ENCODE peak calls at places on chromosomes 13 and 19, in seven cellular contexts. G is colonic mucosa, F is nephron progenitor cell, W is cardiac fibroblast, O is lower leg skin, V is PC-3, B is mesothelial cell of epicardium. S is an unnamed sample.

GRCh38 chr13:112842343-112842856 is 126.6 kb upstream of the MCF2L start:
- DNase-seq in W (peak; percentile 29), G (no peak), O (no peak), F (peak; percentile 16), V (no peak), B (no peak), S (no peak)

GRCh38 chr13:109784590-109785140 is 1.7 kb downstream of the IRS2 start:
- DNase-seq in O (peak; percentile 93), B (peak; percentile 91), G (peak; percentile 81), W (peak; percentile 76), V (peak; percentile 71), F (peak; percentile 93), S (peak; percentile 59)

GRCh38 chr13:99122171-99122570 is 78.5 kb upstream of the UBAC2 start:
- DNase-seq in O (no peak), G (no peak), F (no peak), V (no peak), W (peak; percentile 11), B (no peak), S (no peak)

GRCh38 chr13:59931621-59932020 is 232.1 kb downstream of the DIAPH3 start:
- DNase-seq in B (no peak), O (no peak), F (no peak), W (no peak), G (no peak), V (no peak), S (no peak)

GRCh38 chr19:51687791-51688664 is 5.1 kb upstream of the SPACA6 start:
- DNase-seq in V (peak; percentile 62), F (peak; percentile 67), W (peak; percentile 67), B (peak; percentile 52), O (peak; percentile 93), G (peak; percentile 45), S (no peak)

GRCh38 chr13:108342369-108343289 is 73.1 kb downstream of the TNFSF13B start:
- DNase-seq in F (no peak), O (no peak), V (peak; percentile 49), W (peak; percentile 68), B (no peak), G (no peak), S (no peak)

GRCh38 chr19:51372649-51373504 is at the start of gene NKG7:
- DNase-seq in V (no peak), O (no peak), G (no peak), B (no peak), F (no peak), W (no peak), S (no peak)

GRCh38 chr19:14476663-14477401 is 1.7 kb upstream of the PTGER1 start:
- DNase-seq in O (no peak), F (no peak), B (no peak), G (peak; percentile 60), W (peak; percentile 45), V (peak; percentile 83), S (peak; percentile 62)

GRCh38 chr13:75637101-75637774 is 1.1 kb downstream of the LMO7 start:
- DNase-seq in G (no peak), W (no peak), O (no peak), F (no peak), V (no peak), B (no peak), S (no peak)

GRCh38 chr13:97976551-97977375 is 23.3 kb downstream of the IPO5 start:
- DNase-seq in G (peak; percentile 24), W (no peak), F (peak; percentile 40), V (no peak), B (no peak), O (peak; percentile 86), S (no peak)

GRCh38 chr19:19115954-19116353 is 22.3 kb downstream of the TMEM161A start:
- DNase-seq in F (peak; percentile 50), W (peak; percentile 22), B (no peak), G (peak; percentile 54), V (peak; percentile 25), O (no peak), S (no peak)

GRCh38 chr19:49712397-49712859 is 21.5 kb downstream of the CPT1C start:
- DNase-seq in B (no peak), G (peak; percentile 65), W (peak; percentile 83), F (peak; percentile 48), O (no peak), V (peak; percentile 86), S (no peak)

GRCh38 chr19:7494416-7495098 is 5.7 kb upstream of the PEX11G start:
- DNase-seq in B (no peak), O (no peak), G (peak; percentile 31), F (peak; percentile 31), V (no peak), W (peak; percentile 65), S (no peak)

GRCh38 chr19:49643466-49643865 is 1.5 kb downstream of the SCAF1 start:
- DNase-seq in V (no peak), F (no peak), B (no peak), W (no peak), O (no peak), G (no peak), S (no peak)

GRCh38 chr19:39199025-39199424 is 2.3 kb downstream of the NCCRP1 start:
- DNase-seq in G (no peak), V (no peak), B (no peak), F (peak; percentile 77), W (peak; percentile 52), O (no peak), S (no peak)

GRCh38 chr19:33510728-33511255 is 10.8 kb downstream of the PEPD start:
- DNase-seq in G (no peak), O (no peak), B (no peak), F (no peak), V (no peak), W (no peak), S (no peak)

GRCh38 chr13:73939071-73939380 is 195.2 kb downstream of the KLF12 start:
- DNase-seq in O (no peak), B (no peak), G (no peak), V (no peak), W (no peak), F (no peak), S (no peak)

GRCh38 chr19:38977445-38978314 is 2.1 kb upstream of the FBXO17 start:
- DNase-seq in W (no peak), B (no peak), V (no peak), O (no peak), G (no peak), F (no peak), S (no peak)

GRCh38 chr13:27621116-27621365 is 651 bp upstream of the POLR1D start:
- DNase-seq in B (no peak), F (no peak), V (no peak), G (no peak), W (no peak), O (no peak), S (no peak)

GRCh38 chr19:8242212-8242821 is 33.1 kb downstream of the CERS4 start:
- DNase-seq in O (no peak), B (no peak), G (no peak), F (no peak), W (no peak), V (no peak), S (peak; percentile 54)

GRCh38 chr13:98549006-98549727 is 27.7 kb downstream of the STK24 start:
- DNase-seq in F (no peak), B (no peak), W (peak; percentile 94), O (no peak), V (peak; percentile 29), G (no peak), S (no peak)

GRCh38 chr13:91381371-91381770 is 17.1 kb upstream of the GPC5 start:
- DNase-seq in B (no peak), W (peak; percentile 32), F (no peak), G (no peak), O (no peak), V (peak; percentile 26), S (no peak)
- TF ChIP-seq CTCF in B (no peak), W (peak; percentile 25), F (peak; percentile 49), G (no peak), O (no peak), V (peak; percentile 48), S (no peak)

DNA sequence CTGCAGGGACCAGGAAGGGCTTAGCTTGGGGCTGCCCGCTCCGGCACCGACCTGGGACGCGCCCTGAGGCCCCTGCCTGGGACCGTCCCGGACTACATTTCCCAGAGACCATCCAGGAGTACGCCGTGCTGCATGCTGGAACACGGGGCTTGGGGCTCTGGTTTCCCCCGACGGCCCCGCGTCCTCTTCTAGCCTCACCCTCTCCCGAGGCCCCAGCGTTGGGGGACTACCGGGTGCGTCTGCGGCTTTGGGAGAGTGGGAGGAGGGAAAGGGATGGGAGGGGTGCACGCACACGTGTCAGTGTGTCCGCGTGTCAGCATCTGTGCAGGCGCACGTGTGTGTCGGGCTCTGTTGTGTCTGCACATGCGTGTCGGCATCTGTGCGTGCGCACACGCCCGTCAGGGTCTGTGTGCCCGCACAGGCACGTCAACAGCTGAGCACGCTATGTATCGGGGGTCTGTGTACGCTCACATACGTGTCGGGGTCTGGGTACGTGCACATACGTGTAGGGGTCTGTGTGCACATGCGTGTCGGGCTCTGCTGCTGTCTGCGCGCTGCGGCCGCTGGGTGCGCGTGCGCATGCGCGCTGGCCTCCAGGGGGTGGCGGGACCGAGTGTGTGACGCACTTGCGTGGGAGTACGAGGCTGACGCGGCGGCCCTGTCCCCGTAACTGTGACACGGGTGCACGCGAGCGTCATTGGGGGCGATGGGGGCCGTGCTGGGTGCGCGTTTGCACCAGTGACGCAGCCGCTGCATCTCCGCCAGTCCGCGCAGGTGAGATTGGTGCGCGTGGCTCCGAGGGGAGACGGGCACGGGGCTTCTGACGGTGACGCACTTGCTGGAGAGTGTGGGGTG is at the start of gene ZNF331:
- DNase-seq in O (peak; percentile 96), G (peak; percentile 71), V (peak; percentile 78), B (peak; percentile 78), W (peak; percentile 75), F (peak; percentile 75), S (peak; percentile 88)
- TF ChIP-seq CTCF in O (no peak), G (no peak), V (no peak), B (no peak), W (peak; percentile 26), F (peak; percentile 8), S (peak; percentile 12)

GRCh38 chr13:102402292-102402691 is 444 bp upstream of the FGF14 start:
- DNase-seq in V (no peak), F (peak; percentile 53), W (no peak), G (no peak), B (no peak), O (peak; percentile 85), S (no peak)
- TF ChIP-seq CTCF in V (no peak), F (no peak), W (no peak), G (no peak), B (no peak), O (no peak), S (no peak)

DNA sequence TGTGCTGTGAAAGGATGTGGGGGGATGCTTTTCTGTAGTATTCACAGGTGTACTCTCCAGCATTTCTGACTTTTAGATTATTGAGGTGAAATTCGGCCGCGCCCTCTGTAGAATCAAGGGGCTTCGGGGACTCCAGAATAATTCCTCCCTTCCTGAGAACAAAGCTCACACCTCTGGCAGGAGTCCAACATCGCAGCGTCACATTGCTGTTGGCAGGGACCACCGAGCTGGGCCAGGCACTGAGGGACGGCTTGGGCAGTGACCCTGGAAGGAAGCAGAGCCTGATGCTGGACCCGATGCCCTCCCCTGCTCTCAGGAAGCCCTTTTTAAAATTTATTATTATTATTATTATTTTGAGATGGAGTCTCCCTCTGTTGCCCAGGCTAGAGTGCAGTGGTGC is 6.3 kb downstream of the TARM1 start:
- DNase-seq in B (no peak), O (no peak), V (no peak), G (no peak), F (no peak), W (no peak), S (no peak)
- TF ChIP-seq CTCF in B (no peak), O (no peak), V (no peak), G (no peak), F (no peak), W (no peak), S (no peak)

DNA sequence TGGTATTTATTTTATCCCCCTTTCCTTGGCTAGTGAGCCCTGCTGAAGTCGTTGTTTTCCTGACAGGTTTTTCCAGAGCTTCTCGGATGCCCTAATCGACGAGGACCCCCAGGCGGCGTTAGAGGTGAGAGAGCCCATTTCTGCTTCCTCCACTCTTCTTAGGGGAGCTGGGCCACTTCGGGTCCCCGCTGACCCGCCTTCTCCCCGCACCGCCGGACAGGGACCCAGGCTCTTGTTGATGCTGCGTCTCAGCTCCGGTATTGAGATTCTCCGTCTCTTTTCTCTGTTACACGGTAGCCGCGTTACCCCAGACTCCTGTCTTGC is 306 bp downstream of the SUGT1 start:
- DNase-seq in O (no peak), W (no peak), F (peak; percentile 67), G (no peak), V (no peak), B (peak; percentile 72), S (no peak)
- TF ChIP-seq CTCF in O (no peak), W (no peak), F (no peak), G (peak; percentile 14), V (no peak), B (no peak), S (no peak)

S was measured in CD14-positive monocyte.